ENCODE peak calls at places on chromosomes 6 and 20, in five cellular contexts. R is neural progenitor cell, G is RWPE1, U is fibroblast of pulmonary artery, N is neural crest cell. M is an unnamed sample.

GRCh38 chr6:161169690-161170089 is 104.2 kb downstream of the AGPAT4 start:
- DNase-seq in U (peak; percentile 57), G (peak; percentile 31), R (no peak), N (no peak), M (no peak)

GRCh38 chr6:113570651-113571050 is 286.5 kb upstream of the MARCKS start:
- DNase-seq in U (no peak), R (no peak), G (no peak), N (no peak), M (no peak)

GRCh38 chr6:156816505-156816904 is 39.3 kb downstream of the ARID1B start:
- DNase-seq in U (peak; percentile 28), R (no peak), G (no peak), N (no peak), M (no peak)

GRCh38 chr6:151561238-151561637 is 67.4 kb downstream of the CCDC170 start:
- DNase-seq in U (no peak), G (no peak), N (no peak), R (no peak), M (no peak)

GRCh38 chr6:28124350-28124970 is at the start of gene ZSCAN16:
- DNase-seq in U (peak; percentile 87), N (peak; percentile 78), G (peak; percentile 83), R (peak; percentile 95), M (peak; percentile 94)

GRCh38 chr6:105320766-105321165 is 82.1 kb downstream of the PREP start:
- DNase-seq in R (no peak), G (no peak), N (no peak), U (no peak), M (no peak)

GRCh38 chr6:69570126-69570525 is 226.7 kb downstream of the LMBRD1 start:
- DNase-seq in R (no peak), G (no peak), N (no peak), U (peak; percentile 0), M (no peak)

GRCh38 chr6:26254666-26255176 is 110.3 kb upstream of the BTN3A2 start:
- DNase-seq in N (no peak), G (no peak), R (no peak), U (no peak), M (no peak)

GRCh38 chr6:165611294-165611693 is 51.7 kb downstream of the PDE10A start:
- DNase-seq in N (no peak), U (no peak), G (no peak), R (no peak), M (no peak)

GRCh38 chr20:13220857-13221297 is at the start of gene ISM1:
- DNase-seq in N (peak; percentile 17), G (peak; percentile 20), R (peak; percentile 60), U (no peak), M (peak; percentile 56)

GRCh38 chr6:166786704-166787293 is 159.7 kb upstream of the RPS6KA2 start:
- DNase-seq in U (peak; percentile 81), G (peak; percentile 54), N (no peak), R (peak; percentile 82), M (no peak)

GRCh38 chr6:155171747-155172191 is 92.0 kb upstream of the CLDN20 start:
- DNase-seq in G (no peak), N (no peak), U (peak; percentile 62), R (no peak), M (no peak)

GRCh38 chr20:34017610-34018009 is 23.9 kb downstream of the RALY start:
- DNase-seq in U (peak; percentile 46), N (no peak), G (peak; percentile 78), R (no peak), M (no peak)

GRCh38 chr20:61744691-61745396 is 320.8 kb downstream of the TAF4 start:
- DNase-seq in N (no peak), U (peak; percentile 6), R (no peak), G (no peak), M (no peak)

GRCh38 chr20:46063652-46064054 is 26.1 kb downstream of the NCOA5 start:
- DNase-seq in G (no peak), U (no peak), R (no peak), N (no peak), M (no peak)

GRCh38 chr6:8940356-8940755 is 505.0 kb upstream of the SLC35B3 start:
- DNase-seq in G (no peak), R (no peak), N (no peak), U (no peak), M (no peak)

GRCh38 chr20:37081717-37082289 is 14.0 kb downstream of the RBL1 start:
- DNase-seq in R (peak; percentile 3), G (no peak), N (peak; percentile 6), U (no peak), M (peak; percentile 22)

GRCh38 chr20:62159835-62160234 is 16.3 kb downstream of the SS18L1 start:
- DNase-seq in U (no peak), R (no peak), G (peak; percentile 97), N (no peak), M (no peak)

GRCh38 chr6:16060039-16060438 is 68.8 kb upstream of the MYLIP start:
- DNase-seq in R (no peak), U (no peak), N (no peak), G (no peak), M (no peak)

GRCh38 chr6:150142304-150142656 is 564 bp upstream of the PPP1R14C start:
- DNase-seq in U (peak; percentile 20), G (peak; percentile 64), R (peak; percentile 52), N (no peak), M (peak; percentile 29)

GRCh38 chr6:139970591-139970991 is 596.1 kb upstream of the CITED2 start:
- DNase-seq in G (peak; percentile 1), R (no peak), N (no peak), U (peak; percentile 61), M (no peak)

GRCh38 chr6:41757268-41757667 is 10.1 kb upstream of the PGC start:
- DNase-seq in U (no peak), G (no peak), N (no peak), R (no peak), M (no peak)

DNA sequence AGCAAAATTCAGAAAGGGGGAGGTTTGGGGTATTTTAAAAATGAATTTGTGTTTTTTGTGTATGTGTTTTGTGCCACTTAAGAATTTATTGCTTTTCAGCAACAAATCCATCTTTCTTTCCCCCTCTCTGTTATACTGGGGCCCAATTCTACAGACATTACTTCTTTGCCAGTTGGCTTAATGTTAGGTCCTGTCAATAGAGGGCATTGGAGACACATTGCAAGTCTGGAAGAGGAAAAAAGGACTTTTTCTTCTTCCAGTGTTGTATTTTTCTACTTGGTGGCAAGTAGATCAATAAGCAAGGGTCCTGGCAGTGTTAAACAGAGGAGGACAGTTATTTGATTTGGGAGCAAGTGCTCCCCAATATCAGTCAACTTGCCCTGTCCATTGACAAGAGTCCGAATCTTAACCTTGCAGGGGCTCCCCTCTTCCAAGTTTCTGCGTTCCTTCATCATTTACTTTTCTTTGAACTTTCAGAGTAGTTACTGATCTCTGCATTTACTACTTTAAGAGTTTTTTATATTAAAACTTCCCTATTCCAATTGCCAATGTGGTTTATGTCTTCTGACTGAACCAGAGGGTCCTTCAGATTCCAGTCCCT is 23.4 kb downstream of the SCML4 start:
- DNase-seq in N (no peak), U (peak; percentile 13), G (peak; percentile 41), R (no peak), M (no peak)
- TF ChIP-seq CTCF in N (no peak), U (peak; percentile 26), G (no peak), R (peak; percentile 53), M (no peak)

GRCh38 chr6:54697423-54697822 is 149.1 kb upstream of the FAM83B start:
- DNase-seq in U (no peak), R (no peak), N (no peak), G (peak; percentile 5), M (no peak)
- TF ChIP-seq CTCF in U (peak; percentile 13), R (peak; percentile 44), N (peak; percentile 48), G (peak; percentile 20), M (peak; percentile 10)

GRCh38 chr20:48015136-48015925 is 230.1 kb upstream of the SULF2 start:
- DNase-seq in N (no peak), U (peak; percentile 24), G (no peak), R (no peak), M (no peak)

GRCh38 chr20:48010623-48011022 is 225.3 kb upstream of the SULF2 start:
- DNase-seq in U (no peak), N (no peak), R (no peak), G (no peak), M (no peak)

GRCh38 chr20:48008850-48009535 is 223.7 kb upstream of the SULF2 start:
- DNase-seq in U (peak; percentile 61), R (no peak), N (no peak), G (no peak), M (no peak)

GRCh38 chr20:48011025-48011424 is 225.7 kb upstream of the SULF2 start:
- DNase-seq in R (no peak), G (no peak), U (no peak), N (no peak), M (no peak)

GRCh38 chr20:48012401-48012974 is 227.2 kb upstream of the SULF2 start:
- DNase-seq in N (no peak), G (peak; percentile 82), U (peak; percentile 94), R (no peak), M (no peak)
- TF ChIP-seq CTCF in N (peak; percentile 26), G (no peak), U (peak; percentile 61), R (no peak), M (no peak)

DNA sequence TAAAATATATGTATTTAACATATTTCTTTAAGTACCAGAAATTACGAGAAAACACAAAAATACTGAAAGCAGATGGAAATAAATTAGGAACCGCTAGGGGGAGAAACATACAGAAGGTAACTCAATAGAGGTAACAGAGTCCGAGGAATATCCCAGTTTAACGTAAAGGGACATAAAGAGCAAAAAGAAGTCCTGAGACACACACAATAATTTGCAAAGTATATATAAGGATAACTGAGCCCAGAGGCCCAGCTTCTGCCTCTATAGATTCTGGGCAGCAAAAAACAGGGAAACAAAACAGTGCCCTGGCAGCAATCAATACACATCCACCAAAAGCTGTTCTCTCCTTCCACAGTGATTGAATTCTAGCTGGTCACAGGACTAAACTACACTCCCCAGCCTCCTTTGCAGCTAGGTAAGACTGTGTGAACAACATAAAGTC is 15.1 kb downstream of the TBC1D32 start:
- DNase-seq in R (peak; percentile 43), U (peak; percentile 56), G (peak; percentile 36), N (no peak), M (no peak)
- TF ChIP-seq CTCF in R (peak; percentile 70), U (peak; percentile 63), G (peak; percentile 40), N (peak; percentile 75), M (peak; percentile 79)

GRCh38 chr20:35708502-35708901 is 9.3 kb downstream of the ROMO1 start:
- DNase-seq in R (no peak), N (no peak), U (no peak), G (no peak), M (no peak)

GRCh38 chr20:35710039-35710438 is 10.8 kb downstream of the ROMO1 start:
- DNase-seq in U (no peak), N (no peak), G (no peak), R (no peak), M (no peak)

GRCh38 chr20:35709269-35709668 is 10.1 kb downstream of the ROMO1 start:
- DNase-seq in N (no peak), U (no peak), R (no peak), G (no peak), M (no peak)

GRCh38 chr20:35711588-35712209 is 12.5 kb downstream of the ROMO1 start:
- DNase-seq in R (no peak), U (no peak), G (no peak), N (no peak), M (no peak)

GRCh38 chr20:35710884-35711587 is 11.8 kb downstream of the ROMO1 start:
- DNase-seq in R (no peak), N (no peak), G (no peak), U (no peak), M (no peak)
- TF ChIP-seq CTCF in R (no peak), N (no peak), G (no peak), U (no peak), M (no peak)

M was measured in glutamatergic neuron.